ENCODE peak calls at places on chromosomes 12 and 14, in six cellular contexts. One of them, this sample, is unnamed.

GRCh38 chr12:51082561-51083139 is 746 bp downstream of the CSRNP2 start:
- DNase-seq in HepG2: peak; percentile 7
- DNase-seq in CD8-positive, alpha-beta T cell: peak; percentile 31
- DNase-seq in heart right ventricle: no peak
- DNase-seq in IMR-90: peak; percentile 39
- DNase-seq in cardiac muscle cell: peak; percentile 42
- DNase-seq in this sample: no peak

GRCh38 chr12:15404485-15404884 is 82.2 kb downstream of the PTPRO start:
- DNase-seq in HepG2: no peak
- DNase-seq in CD8-positive, alpha-beta T cell: no peak
- DNase-seq in heart right ventricle: no peak
- DNase-seq in IMR-90: no peak
- DNase-seq in cardiac muscle cell: peak; percentile 8
- DNase-seq in this sample: no peak

GRCh38 chr14:47154276-47154797 is 502.8 kb upstream of the RPL10L start:
- DNase-seq in HepG2: no peak
- DNase-seq in CD8-positive, alpha-beta T cell: no peak
- DNase-seq in heart right ventricle: no peak
- DNase-seq in IMR-90: no peak
- DNase-seq in cardiac muscle cell: no peak
- DNase-seq in this sample: no peak

GRCh38 chr12:62196146-62196545 is 64.1 kb upstream of the USP15 start:
- DNase-seq in HepG2: no peak
- DNase-seq in CD8-positive, alpha-beta T cell: no peak
- DNase-seq in heart right ventricle: no peak
- DNase-seq in IMR-90: no peak
- DNase-seq in cardiac muscle cell: no peak
- DNase-seq in this sample: no peak

GRCh38 chr12:45598761-45599160 is 130.7 kb upstream of the ARID2 start:
- DNase-seq in HepG2: no peak
- DNase-seq in CD8-positive, alpha-beta T cell: no peak
- DNase-seq in heart right ventricle: no peak
- DNase-seq in IMR-90: no peak
- DNase-seq in cardiac muscle cell: no peak
- DNase-seq in this sample: no peak

GRCh38 chr12:9039397-9039977 is 50.1 kb downstream of the KLRG1 start:
- DNase-seq in HepG2: peak; percentile 47
- DNase-seq in CD8-positive, alpha-beta T cell: no peak
- DNase-seq in heart right ventricle: no peak
- DNase-seq in IMR-90: peak; percentile 40
- DNase-seq in cardiac muscle cell: peak; percentile 58
- DNase-seq in this sample: no peak

GRCh38 chr12:77064891-77065360 is 443 bp downstream of the E2F7 start:
- DNase-seq in HepG2: no peak
- DNase-seq in CD8-positive, alpha-beta T cell: no peak
- DNase-seq in heart right ventricle: no peak
- DNase-seq in IMR-90: no peak
- DNase-seq in cardiac muscle cell: no peak
- DNase-seq in this sample: no peak

GRCh38 chr14:23364164-23364571 is 804 bp downstream of the EFS start:
- DNase-seq in HepG2: no peak
- DNase-seq in CD8-positive, alpha-beta T cell: no peak
- DNase-seq in heart right ventricle: no peak
- DNase-seq in IMR-90: no peak
- DNase-seq in cardiac muscle cell: no peak
- DNase-seq in this sample: peak; percentile 63

GRCh38 chr12:795305-795704 is 42.9 kb downstream of the WNK1 start:
- DNase-seq in HepG2: no peak
- DNase-seq in CD8-positive, alpha-beta T cell: peak; percentile 31
- DNase-seq in heart right ventricle: no peak
- DNase-seq in IMR-90: no peak
- DNase-seq in cardiac muscle cell: no peak
- DNase-seq in this sample: no peak

GRCh38 chr12:32679091-32679909 is at the start of gene DNM1L:
- DNase-seq in HepG2: peak; percentile 93
- DNase-seq in CD8-positive, alpha-beta T cell: peak; percentile 94
- DNase-seq in heart right ventricle: peak; percentile 93
- DNase-seq in IMR-90: peak; percentile 96
- DNase-seq in cardiac muscle cell: peak; percentile 99
- DNase-seq in this sample: peak; percentile 97
- TF ChIP-seq CTCF in HepG2: peak; percentile 2
- TF ChIP-seq CTCF in CD8-positive, alpha-beta T cell: no peak
- TF ChIP-seq CTCF in heart right ventricle: peak; percentile 21
- TF ChIP-seq CTCF in IMR-90: no peak
- TF ChIP-seq CTCF in cardiac muscle cell: peak; percentile 1
- TF ChIP-seq CTCF in this sample: no peak

GRCh38 chr12:118503476-118503875 is 127.1 kb downstream of the SUDS3 start:
- DNase-seq in HepG2: no peak
- DNase-seq in CD8-positive, alpha-beta T cell: no peak
- DNase-seq in heart right ventricle: no peak
- DNase-seq in IMR-90: no peak
- DNase-seq in cardiac muscle cell: no peak
- DNase-seq in this sample: no peak
- H3K27ac ChIP-seq in HepG2: no peak overlapping the region
- H3K27ac ChIP-seq in CD8-positive, alpha-beta T cell: no peak overlapping the region
- H3K27ac ChIP-seq in heart right ventricle: no peak overlapping the region
- H3K27ac ChIP-seq in IMR-90: no peak overlapping the region
- H3K27ac ChIP-seq in cardiac muscle cell: no peak overlapping the region
- H3K27ac ChIP-seq in this sample: no peak overlapping the region

GRCh38 chr14:21072781-21073339 is 2.8 kb downstream of the ARHGEF40 start:
- DNase-seq in HepG2: no peak
- DNase-seq in CD8-positive, alpha-beta T cell: no peak
- DNase-seq in heart right ventricle: no peak
- DNase-seq in IMR-90: no peak
- DNase-seq in cardiac muscle cell: no peak
- DNase-seq in this sample: no peak

GRCh38 chr14:21075719-21076437 is 5.8 kb downstream of the ARHGEF40 start:
- DNase-seq in HepG2: no peak
- DNase-seq in CD8-positive, alpha-beta T cell: no peak
- DNase-seq in heart right ventricle: no peak
- DNase-seq in IMR-90: no peak
- DNase-seq in cardiac muscle cell: no peak
- DNase-seq in this sample: no peak

GRCh38 chr14:21072102-21072501 is 2.0 kb downstream of the ARHGEF40 start:
- DNase-seq in HepG2: no peak
- DNase-seq in CD8-positive, alpha-beta T cell: no peak
- DNase-seq in heart right ventricle: no peak
- DNase-seq in IMR-90: peak; percentile 81
- DNase-seq in cardiac muscle cell: peak; percentile 77
- DNase-seq in this sample: no peak

GRCh38 chr14:21073921-21074320 is 3.8 kb downstream of the ARHGEF40 start:
- DNase-seq in HepG2: no peak
- DNase-seq in CD8-positive, alpha-beta T cell: no peak
- DNase-seq in heart right ventricle: no peak
- DNase-seq in IMR-90: no peak
- DNase-seq in cardiac muscle cell: no peak
- DNase-seq in this sample: no peak

GRCh38 chr14:21074398-21075272 is 4.5 kb downstream of the ARHGEF40 start:
- DNase-seq in HepG2: no peak
- DNase-seq in CD8-positive, alpha-beta T cell: no peak
- DNase-seq in heart right ventricle: no peak
- DNase-seq in IMR-90: no peak
- DNase-seq in cardiac muscle cell: no peak
- DNase-seq in this sample: no peak
- TF ChIP-seq CTCF in HepG2: no peak
- TF ChIP-seq CTCF in CD8-positive, alpha-beta T cell: no peak
- TF ChIP-seq CTCF in heart right ventricle: no peak
- TF ChIP-seq CTCF in IMR-90: no peak
- TF ChIP-seq CTCF in cardiac muscle cell: no peak
- TF ChIP-seq CTCF in this sample: no peak

GRCh38 chr14:90663680-90664079 is 152.6 kb downstream of the TTC7B start:
- DNase-seq in HepG2: no peak
- DNase-seq in CD8-positive, alpha-beta T cell: no peak
- DNase-seq in heart right ventricle: no peak
- DNase-seq in IMR-90: no peak
- DNase-seq in cardiac muscle cell: no peak
- DNase-seq in this sample: no peak

GRCh38 chr14:90658541-90658967 is 157.7 kb downstream of the TTC7B start:
- DNase-seq in HepG2: no peak
- DNase-seq in CD8-positive, alpha-beta T cell: no peak
- DNase-seq in heart right ventricle: no peak
- DNase-seq in IMR-90: peak; percentile 85
- DNase-seq in cardiac muscle cell: peak; percentile 60
- DNase-seq in this sample: no peak

GRCh38 chr14:90661881-90662280 is 154.3 kb downstream of the TTC7B start:
- DNase-seq in HepG2: no peak
- DNase-seq in CD8-positive, alpha-beta T cell: no peak
- DNase-seq in heart right ventricle: no peak
- DNase-seq in IMR-90: no peak
- DNase-seq in cardiac muscle cell: no peak
- DNase-seq in this sample: no peak

GRCh38 chr14:90656986-90657385 is 159.2 kb downstream of the TTC7B start:
- DNase-seq in HepG2: no peak
- DNase-seq in CD8-positive, alpha-beta T cell: no peak
- DNase-seq in heart right ventricle: no peak
- DNase-seq in IMR-90: no peak
- DNase-seq in cardiac muscle cell: no peak
- DNase-seq in this sample: no peak

GRCh38 chr14:90660865-90661570 is 155.2 kb downstream of the TTC7B start:
- DNase-seq in HepG2: no peak
- DNase-seq in CD8-positive, alpha-beta T cell: no peak
- DNase-seq in heart right ventricle: peak; percentile 41
- DNase-seq in IMR-90: no peak
- DNase-seq in cardiac muscle cell: no peak
- DNase-seq in this sample: no peak
- H3K27ac ChIP-seq in HepG2: no peak overlapping the region
- H3K27ac ChIP-seq in CD8-positive, alpha-beta T cell: no peak overlapping the region
- H3K27ac ChIP-seq in heart right ventricle: peak overlapping the region; percentile 1
- H3K27ac ChIP-seq in IMR-90: no peak overlapping the region
- H3K27ac ChIP-seq in cardiac muscle cell: no peak overlapping the region
- H3K27ac ChIP-seq in this sample: no peak overlapping the region

This sample was measured in kidney.